ENCODE peak calls at places on chromosome 22, in five cellular contexts. K, M, C, U and Y are unnamed samples.

GRCh38 chr22:49628351-49629023 is 199.2 kb downstream of the BRD1 start:
- DNase-seq in K (peak; percentile 43), M (peak; percentile 82), C (no peak), U (no peak), Y (no peak)

GRCh38 chr22:37431811-37432707 is 4.8 kb upstream of the ELFN2 start:
- DNase-seq in K (no peak), M (no peak), C (peak; percentile 84), U (no peak), Y (no peak)

GRCh38 chr22:43993072-43993760 is 30.9 kb upstream of the PARVB start:
- DNase-seq in K (peak; percentile 52), M (peak; percentile 81), C (peak; percentile 61), U (peak; percentile 66), Y (peak; percentile 43)

GRCh38 chr22:48362736-48363404 is 1464.8 kb downstream of the BRD1 start:
- DNase-seq in K (no peak), M (no peak), C (no peak), U (no peak), Y (no peak)

GRCh38 chr22:20803696-20804324 is 29.9 kb downstream of the SERPIND1 start:
- DNase-seq in K (no peak), M (peak; percentile 45), C (peak; percentile 12), U (no peak), Y (peak; percentile 28)

GRCh38 chr22:23826510-23827350 is 12.1 kb downstream of the DERL3 start:
- DNase-seq in K (peak; percentile 39), M (no peak), C (no peak), U (no peak), Y (no peak)

GRCh38 chr22:43956805-43957463 is 1.7 kb downstream of the SAMM50 start:
- DNase-seq in K (no peak), M (no peak), C (no peak), U (no peak), Y (no peak)

GRCh38 chr22:19352217-19352616 is 60.7 kb upstream of the CLTCL1 start:
- DNase-seq in K (no peak), M (no peak), C (no peak), U (no peak), Y (no peak)

GRCh38 chr22:35330258-35330861 is 30.7 kb downstream of the TOM1 start:
- DNase-seq in K (peak; percentile 87), M (no peak), C (no peak), U (no peak), Y (no peak)